ENCODE peak calls at places on chromosomes 5 and 9, in seven cellular contexts. T, H, O, I, K, Z and Q are unnamed samples.

GRCh38 chr5:50856720-50857119 is 190.3 kb downstream of the PARP8 start:
- DNase-seq in T (no peak), H (no peak), O (no peak), I (no peak), K (no peak), Z (no peak), Q (no peak)

GRCh38 chr5:149325166-149325735 is 20.0 kb upstream of the GRPEL2 start:
- DNase-seq in T (no peak), H (no peak), O (no peak), I (no peak), K (no peak), Z (no peak), Q (no peak)

GRCh38 chr9:105637787-105638395 is 24.4 kb upstream of the TAL2 start:
- DNase-seq in T (no peak), H (no peak), O (no peak), I (no peak), K (no peak), Z (no peak), Q (no peak)

GRCh38 chr5:54520438-54520846 is 2.9 kb downstream of the SNX18 start:
- DNase-seq in T (peak), H (no peak), O (no peak), I (peak), K (no peak), Z (no peak), Q (peak)

GRCh38 chr9:132672413-132672690 is 2.1 kb downstream of the GTF3C4 start:
- DNase-seq in T (no peak), H (no peak), O (no peak), I (peak), K (no peak), Z (no peak), Q (no peak)

GRCh38 chr5:756171-756570 is 28.4 kb downstream of the ZDHHC11B start:
- DNase-seq in T (no peak), H (no peak), O (no peak), I (no peak), K (no peak), Z (no peak), Q (no peak)

GRCh38 chr9:119758241-119758640 is 389.0 kb upstream of the BRINP1 start:
- DNase-seq in T (no peak), H (no peak), O (no peak), I (no peak), K (no peak), Z (no peak), Q (no peak)

GRCh38 chr9:12922209-12922914 is 147.5 kb downstream of the LURAP1L start:
- DNase-seq in T (no peak), H (no peak), O (no peak), I (no peak), K (no peak), Z (no peak), Q (no peak)

GRCh38 chr9:95167998-95168397 is 149.5 kb downstream of the FANCC start:
- DNase-seq in T (no peak), H (peak), O (peak), I (peak), K (no peak), Z (peak), Q (peak)

GRCh38 chr5:43007246-43007910 is 32.7 kb downstream of the ANXA2R start:
- DNase-seq in T (peak), H (peak), O (peak), I (peak), K (no peak), Z (peak), Q (peak)

GRCh38 chr5:61416010-61416409 is 84.0 kb downstream of the ZSWIM6 start:
- DNase-seq in T (no peak), H (no peak), O (no peak), I (no peak), K (no peak), Z (no peak), Q (no peak)

GRCh38 chr9:4196886-4197285 is 103.0 kb downstream of the GLIS3 start:
- DNase-seq in T (no peak), H (no peak), O (no peak), I (peak), K (no peak), Z (no peak), Q (no peak)

GRCh38 chr5:34657550-34657921 is 1.4 kb downstream of the RAI14 start:
- DNase-seq in T (no peak), H (no peak), O (no peak), I (peak), K (no peak), Z (peak), Q (peak)

GRCh38 chr5:62077823-62078550 is 228.0 kb upstream of the KIF2A start:
- DNase-seq in T (no peak), H (no peak), O (no peak), I (no peak), K (no peak), Z (no peak), Q (no peak)

GRCh38 chr9:36762958-36763357 is 190.3 kb downstream of the MELK start:
- DNase-seq in T (no peak), H (no peak), O (no peak), I (no peak), K (no peak), Z (no peak), Q (no peak)

GRCh38 chr9:110186254-110186653 is 21.7 kb downstream of the C9orf152 start:
- DNase-seq in T (no peak), H (no peak), O (no peak), I (no peak), K (no peak), Z (no peak), Q (no peak)

GRCh38 chr5:60586307-60586901 is 113.6 kb downstream of the DEPDC1B start:
- DNase-seq in T (no peak), H (no peak), O (peak), I (peak), K (no peak), Z (no peak), Q (no peak)

GRCh38 chr9:109166771-109167601 is at the start of gene FRRS1L:
- DNase-seq in T (peak), H (no peak), O (no peak), I (no peak), K (no peak), Z (no peak), Q (peak)

GRCh38 chr9:133341369-133342082 is 5.5 kb upstream of the SURF6 start:
- DNase-seq in T (no peak), H (no peak), O (no peak), I (no peak), K (peak), Z (no peak), Q (peak)

GRCh38 chr9:121082075-121082474 is 7.3 kb downstream of the CNTRL start:
- DNase-seq in T (no peak), H (no peak), O (no peak), I (no peak), K (no peak), Z (no peak), Q (no peak)

GRCh38 chr9:120612218-120612617 is 32.3 kb upstream of the CDK5RAP2 start:
- DNase-seq in T (no peak), H (no peak), O (no peak), I (peak), K (no peak), Z (no peak), Q (peak)

GRCh38 chr9:114678847-114679246 is 3.1 kb downstream of the TEX48 start:
- DNase-seq in T (no peak), H (no peak), O (no peak), I (peak), K (no peak), Z (no peak), Q (no peak)